ENCODE peak calls at places on chromosomes 4 and X, in four cellular contexts. One of them, this sample, is unnamed.
A peak's percentile ranks its signal among the peaks of the same experiment; 100 is the strongest.

GRCh38 chrX:7202206-7202605 is 54.3 kb upstream of the PUDP start:
- DNase-seq in NCI-H2081: no peak
- DNase-seq in stimulated activated CD8-positive, alpha-beta memory T cell treated with anti-CD3 and anti-CD28 coated beads, Interleukin-7, amount 100 ng/mL, for 4 hours: no peak
- DNase-seq in sciatic nerve: no peak
- DNase-seq in this sample: no peak

GRCh38 chr4:90293320-90293719 is 166.1 kb downstream of the CCSER1 start:
- DNase-seq in NCI-H2081: no peak
- DNase-seq in stimulated activated CD8-positive, alpha-beta memory T cell treated with anti-CD3 and anti-CD28 coated beads, Interleukin-7, amount 100 ng/mL, for 4 hours: no peak
- DNase-seq in sciatic nerve: no peak
- DNase-seq in this sample: no peak

GRCh38 chr4:129950217-129950616 is 854.3 kb downstream of the C4orf33 start:
- DNase-seq in NCI-H2081: no peak
- DNase-seq in stimulated activated CD8-positive, alpha-beta memory T cell treated with anti-CD3 and anti-CD28 coated beads, Interleukin-7, amount 100 ng/mL, for 4 hours: no peak
- DNase-seq in sciatic nerve: no peak
- DNase-seq in this sample: no peak

GRCh38 chr4:92421920-92422319 is 118.2 kb downstream of the GRID2 start:
- DNase-seq in NCI-H2081: no peak
- DNase-seq in stimulated activated CD8-positive, alpha-beta memory T cell treated with anti-CD3 and anti-CD28 coated beads, Interleukin-7, amount 100 ng/mL, for 4 hours: no peak
- DNase-seq in sciatic nerve: no peak
- DNase-seq in this sample: no peak

GRCh38 chr4:71231073-71231752 is 107.6 kb upstream of the SLC4A4 start:
- DNase-seq in NCI-H2081: no peak
- DNase-seq in stimulated activated CD8-positive, alpha-beta memory T cell treated with anti-CD3 and anti-CD28 coated beads, Interleukin-7, amount 100 ng/mL, for 4 hours: no peak
- DNase-seq in sciatic nerve: peak; percentile 84
- DNase-seq in this sample: no peak

GRCh38 chrX:71533850-71534515 is 1.1 kb downstream of the OGT start:
- DNase-seq in NCI-H2081: peak; percentile 52
- DNase-seq in stimulated activated CD8-positive, alpha-beta memory T cell treated with anti-CD3 and anti-CD28 coated beads, Interleukin-7, amount 100 ng/mL, for 4 hours: peak; percentile 56
- DNase-seq in sciatic nerve: peak; percentile 66
- DNase-seq in this sample: peak; percentile 55

GRCh38 chr4:31592293-31592692 is 872.1 kb downstream of the PCDH7 start:
- DNase-seq in NCI-H2081: no peak
- DNase-seq in stimulated activated CD8-positive, alpha-beta memory T cell treated with anti-CD3 and anti-CD28 coated beads, Interleukin-7, amount 100 ng/mL, for 4 hours: no peak
- DNase-seq in sciatic nerve: no peak
- DNase-seq in this sample: no peak

GRCh38 chr4:64495948-64496347 is 86.7 kb upstream of the TECRL start:
- DNase-seq in NCI-H2081: no peak
- DNase-seq in stimulated activated CD8-positive, alpha-beta memory T cell treated with anti-CD3 and anti-CD28 coated beads, Interleukin-7, amount 100 ng/mL, for 4 hours: no peak
- DNase-seq in sciatic nerve: no peak
- DNase-seq in this sample: no peak

GRCh38 chr4:48774760-48775398 is 5.2 kb downstream of the FRYL start:
- DNase-seq in NCI-H2081: no peak
- DNase-seq in stimulated activated CD8-positive, alpha-beta memory T cell treated with anti-CD3 and anti-CD28 coated beads, Interleukin-7, amount 100 ng/mL, for 4 hours: no peak
- DNase-seq in sciatic nerve: no peak
- DNase-seq in this sample: no peak

GRCh38 chr4:105709081-105709450 is 482 bp downstream of the GSTCD start:
- DNase-seq in NCI-H2081: peak; percentile 32
- DNase-seq in stimulated activated CD8-positive, alpha-beta memory T cell treated with anti-CD3 and anti-CD28 coated beads, Interleukin-7, amount 100 ng/mL, for 4 hours: peak; percentile 5
- DNase-seq in sciatic nerve: no peak
- DNase-seq in this sample: peak; percentile 23

GRCh38 chrX:9362529-9362928 is 102.3 kb upstream of the TBL1X start:
- DNase-seq in NCI-H2081: no peak
- DNase-seq in stimulated activated CD8-positive, alpha-beta memory T cell treated with anti-CD3 and anti-CD28 coated beads, Interleukin-7, amount 100 ng/mL, for 4 hours: no peak
- DNase-seq in sciatic nerve: no peak
- DNase-seq in this sample: no peak

GRCh38 chr4:2413821-2414610 is 4.4 kb downstream of the ZFYVE28 start:
- DNase-seq in NCI-H2081: no peak
- DNase-seq in stimulated activated CD8-positive, alpha-beta memory T cell treated with anti-CD3 and anti-CD28 coated beads, Interleukin-7, amount 100 ng/mL, for 4 hours: no peak
- DNase-seq in sciatic nerve: no peak
- DNase-seq in this sample: no peak

GRCh38 chrX:123263246-123263757 is 79.2 kb downstream of the GRIA3 start:
- DNase-seq in NCI-H2081: peak; percentile 73
- DNase-seq in stimulated activated CD8-positive, alpha-beta memory T cell treated with anti-CD3 and anti-CD28 coated beads, Interleukin-7, amount 100 ng/mL, for 4 hours: no peak
- DNase-seq in sciatic nerve: no peak
- DNase-seq in this sample: no peak

GRCh38 chr4:112807999-112808398 is 171.1 kb downstream of the LARP7 start:
- DNase-seq in NCI-H2081: no peak
- DNase-seq in stimulated activated CD8-positive, alpha-beta memory T cell treated with anti-CD3 and anti-CD28 coated beads, Interleukin-7, amount 100 ng/mL, for 4 hours: no peak
- DNase-seq in sciatic nerve: no peak
- DNase-seq in this sample: no peak

GRCh38 chrX:133265331-133265730 is 47.2 kb upstream of the TFDP3 start:
- DNase-seq in NCI-H2081: no peak
- DNase-seq in stimulated activated CD8-positive, alpha-beta memory T cell treated with anti-CD3 and anti-CD28 coated beads, Interleukin-7, amount 100 ng/mL, for 4 hours: no peak
- DNase-seq in sciatic nerve: no peak
- DNase-seq in this sample: no peak

GRCh38 chr4:108148316-108148715 is 20.4 kb downstream of the LEF1 start:
- DNase-seq in NCI-H2081: no peak
- DNase-seq in stimulated activated CD8-positive, alpha-beta memory T cell treated with anti-CD3 and anti-CD28 coated beads, Interleukin-7, amount 100 ng/mL, for 4 hours: no peak
- DNase-seq in sciatic nerve: no peak
- DNase-seq in this sample: peak; percentile 19

GRCh38 chrX:42093756-42094155 is 170.4 kb upstream of the CASK start:
- DNase-seq in NCI-H2081: no peak
- DNase-seq in stimulated activated CD8-positive, alpha-beta memory T cell treated with anti-CD3 and anti-CD28 coated beads, Interleukin-7, amount 100 ng/mL, for 4 hours: no peak
- DNase-seq in sciatic nerve: no peak
- DNase-seq in this sample: no peak

GRCh38 chr4:1208970-1209704 is 36.8 kb upstream of the SPON2 start:
- DNase-seq in NCI-H2081: no peak
- DNase-seq in stimulated activated CD8-positive, alpha-beta memory T cell treated with anti-CD3 and anti-CD28 coated beads, Interleukin-7, amount 100 ng/mL, for 4 hours: no peak
- DNase-seq in sciatic nerve: peak; percentile 62
- DNase-seq in this sample: no peak

GRCh38 chr4:155629183-155629825 is 37.3 kb upstream of the GUCY1A1 start:
- DNase-seq in NCI-H2081: no peak
- DNase-seq in stimulated activated CD8-positive, alpha-beta memory T cell treated with anti-CD3 and anti-CD28 coated beads, Interleukin-7, amount 100 ng/mL, for 4 hours: no peak
- DNase-seq in sciatic nerve: no peak
- DNase-seq in this sample: no peak

GRCh38 chr4:104983615-104984179 is 163.0 kb upstream of the TET2 start:
- DNase-seq in NCI-H2081: no peak
- DNase-seq in stimulated activated CD8-positive, alpha-beta memory T cell treated with anti-CD3 and anti-CD28 coated beads, Interleukin-7, amount 100 ng/mL, for 4 hours: no peak
- DNase-seq in sciatic nerve: no peak
- DNase-seq in this sample: no peak

GRCh38 chr4:112029642-112030235 is 115.5 kb upstream of the FAM241A start:
- DNase-seq in NCI-H2081: no peak
- DNase-seq in stimulated activated CD8-positive, alpha-beta memory T cell treated with anti-CD3 and anti-CD28 coated beads, Interleukin-7, amount 100 ng/mL, for 4 hours: no peak
- DNase-seq in sciatic nerve: no peak
- DNase-seq in this sample: no peak

GRCh38 chr4:41268721-41269517 is 12.2 kb downstream of the UCHL1 start:
- DNase-seq in NCI-H2081: no peak
- DNase-seq in stimulated activated CD8-positive, alpha-beta memory T cell treated with anti-CD3 and anti-CD28 coated beads, Interleukin-7, amount 100 ng/mL, for 4 hours: no peak
- DNase-seq in sciatic nerve: no peak
- DNase-seq in this sample: peak; percentile 8

GRCh38 chr4:86934147-86934771 is 552 bp upstream of the AFF1 start:
- DNase-seq in NCI-H2081: no peak
- DNase-seq in stimulated activated CD8-positive, alpha-beta memory T cell treated with anti-CD3 and anti-CD28 coated beads, Interleukin-7, amount 100 ng/mL, for 4 hours: no peak
- DNase-seq in sciatic nerve: no peak
- DNase-seq in this sample: no peak

GRCh38 chr4:185779520-185779919 is 32.5 kb downstream of the SORBS2 start:
- DNase-seq in NCI-H2081: peak; percentile 10
- DNase-seq in stimulated activated CD8-positive, alpha-beta memory T cell treated with anti-CD3 and anti-CD28 coated beads, Interleukin-7, amount 100 ng/mL, for 4 hours: no peak
- DNase-seq in sciatic nerve: no peak
- DNase-seq in this sample: no peak

GRCh38 chr4:85762204-85762884 is 287.4 kb downstream of the ARHGAP24 start:
- DNase-seq in NCI-H2081: no peak
- DNase-seq in stimulated activated CD8-positive, alpha-beta memory T cell treated with anti-CD3 and anti-CD28 coated beads, Interleukin-7, amount 100 ng/mL, for 4 hours: no peak
- DNase-seq in sciatic nerve: no peak
- DNase-seq in this sample: no peak

GRCh38 chrX:71603618-71604017 is 14.7 kb downstream of the CXCR3 start:
- DNase-seq in NCI-H2081: no peak
- DNase-seq in stimulated activated CD8-positive, alpha-beta memory T cell treated with anti-CD3 and anti-CD28 coated beads, Interleukin-7, amount 100 ng/mL, for 4 hours: no peak
- DNase-seq in sciatic nerve: no peak
- DNase-seq in this sample: no peak

GRCh38 chr4:118992149-118992548 is 103.5 kb downstream of the SYNPO2 start:
- DNase-seq in NCI-H2081: no peak
- DNase-seq in stimulated activated CD8-positive, alpha-beta memory T cell treated with anti-CD3 and anti-CD28 coated beads, Interleukin-7, amount 100 ng/mL, for 4 hours: no peak
- DNase-seq in sciatic nerve: no peak
- DNase-seq in this sample: no peak

GRCh38 chr4:143400082-143400481 is 63.4 kb downstream of the GAB1 start:
- DNase-seq in NCI-H2081: no peak
- DNase-seq in stimulated activated CD8-positive, alpha-beta memory T cell treated with anti-CD3 and anti-CD28 coated beads, Interleukin-7, amount 100 ng/mL, for 4 hours: no peak
- DNase-seq in sciatic nerve: no peak
- DNase-seq in this sample: no peak

This sample was measured in NCI-H146.